ENCODE peak calls at places on chromosomes 11 and 22, in six cellular contexts. X is esophagus squamous epithelium, Z is fibroblast of pulmonary artery, W is epithelial cell of proximal tubule, M is lower leg skin, F is endothelial cell of umbilical vein. S is an unnamed sample.

GRCh38 chr11:82792822-82793569 is 59.3 kb upstream of the FAM181B start:
- DNase-seq in X (no peak), Z (no peak), W (no peak), M (no peak), F (peak), S (no peak)

GRCh38 chr11:61325649-61326414 is 7.1 kb downstream of the DDB1 start:
- DNase-seq in X (no peak), Z (peak), W (no peak), M (no peak), F (no peak), S (no peak)

GRCh38 chr11:118812485-118812884 is 21.5 kb upstream of the DDX6 start:
- DNase-seq in X (no peak), Z (no peak), W (no peak), M (no peak), F (no peak), S (no peak)

GRCh38 chr11:20353829-20354434 is 9.6 kb upstream of the HTATIP2 start:
- DNase-seq in X (no peak), Z (peak), W (no peak), M (no peak), F (peak), S (no peak)

GRCh38 chr11:35947437-35947836 is 3.6 kb downstream of the LDLRAD3 start:
- DNase-seq in X (no peak), Z (no peak), W (no peak), M (no peak), F (no peak), S (no peak)

GRCh38 chr11:17887779-17888178 is 125.1 kb downstream of the SERGEF start:
- DNase-seq in X (no peak), Z (peak), W (no peak), M (no peak), F (no peak), S (peak)

GRCh38 chr11:36288442-36289225 is 590 bp downstream of the COMMD9 start:
- DNase-seq in X (no peak), Z (peak), W (no peak), M (no peak), F (no peak), S (no peak)

GRCh38 chr11:115961168-115962003 is 457.2 kb upstream of the CADM1 start:
- DNase-seq in X (no peak), Z (peak), W (no peak), M (no peak), F (no peak), S (no peak)

GRCh38 chr11:26399336-26399735 is 67.4 kb downstream of the ANO3 start:
- DNase-seq in X (no peak), Z (no peak), W (no peak), M (no peak), F (no peak), S (no peak)

GRCh38 chr11:120546312-120547205 is 35.0 kb downstream of the GRIK4 start:
- DNase-seq in X (no peak), Z (peak), W (peak), M (peak), F (peak), S (peak)

GRCh38 chr22:39926175-39927152 is 25.6 kb downstream of the GRAP2 start:
- DNase-seq in X (no peak), Z (no peak), W (no peak), M (no peak), F (no peak), S (no peak)

DNA sequence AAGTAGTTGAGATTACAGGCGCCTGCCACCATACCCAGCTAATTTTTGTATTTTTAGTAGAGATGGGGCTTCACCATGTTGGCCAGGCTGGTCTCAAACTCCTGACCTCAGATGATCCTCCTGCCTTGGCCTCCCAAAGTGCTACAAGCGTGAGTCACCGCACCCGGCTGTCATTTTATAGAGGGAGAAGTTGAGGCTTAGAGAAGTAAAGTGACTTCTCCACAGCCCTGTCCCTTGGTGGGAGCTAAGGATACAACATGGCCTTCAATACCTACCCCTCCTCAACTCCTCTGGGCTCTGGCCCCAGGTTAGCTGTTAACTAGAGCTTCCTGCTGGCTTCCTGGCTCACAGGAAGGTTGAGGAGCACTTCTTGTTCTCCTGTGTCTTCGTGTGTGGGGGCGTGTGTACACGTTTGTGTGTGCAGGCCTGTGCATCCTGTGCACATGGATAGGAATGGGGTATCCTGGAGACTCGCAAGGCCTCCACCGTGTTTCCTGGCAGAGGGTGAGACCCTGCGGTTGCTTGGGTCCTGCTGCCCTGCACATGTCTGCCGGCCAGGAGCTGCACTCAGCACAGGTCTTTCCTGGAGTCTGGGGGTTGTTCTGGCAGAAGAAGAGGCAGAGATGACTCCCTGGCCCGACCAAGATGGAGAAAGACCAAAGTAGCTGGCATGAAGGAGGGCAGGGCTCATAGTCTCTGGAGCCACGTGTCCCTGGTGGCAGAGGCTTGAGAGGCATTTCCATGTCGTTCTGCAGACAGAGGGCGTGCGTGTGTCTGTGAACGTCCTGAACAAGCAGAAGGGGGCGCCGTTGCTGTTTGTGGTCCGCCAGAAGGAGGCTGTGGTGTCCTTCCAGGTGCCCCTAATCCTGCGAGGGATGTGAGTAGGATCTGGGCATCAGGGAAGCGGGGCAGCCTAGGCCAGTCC is 2.4 kb downstream of the SIDT2 start:
- DNase-seq in X (peak), Z (peak), W (no peak), M (peak), F (peak), S (peak)
- TF ChIP-seq CTCF in X (peak), Z (peak), W (peak), M (no peak), F (peak), S (peak)

DNA sequence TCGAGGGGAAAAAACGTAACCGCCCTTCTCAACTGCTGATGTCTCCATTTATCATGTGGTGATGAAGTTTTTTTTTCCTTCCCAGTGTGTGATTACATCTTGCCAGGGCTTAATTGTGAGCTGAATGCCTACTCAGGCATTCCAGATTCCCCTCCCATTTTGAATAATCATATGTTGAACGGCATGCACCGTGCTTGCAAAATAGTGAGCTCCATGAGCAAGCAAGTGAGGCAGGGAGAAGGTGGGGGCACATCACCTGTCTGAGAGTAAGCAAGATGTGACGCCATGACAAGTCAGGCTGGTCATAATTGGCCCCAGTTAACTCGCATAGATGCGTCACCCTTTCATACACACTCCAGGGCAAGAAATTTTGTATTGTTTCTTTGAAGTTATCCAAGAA is 2.7 kb upstream of the TOB2 start:
- DNase-seq in X (no peak), Z (no peak), W (no peak), M (no peak), F (no peak), S (no peak)
- H3K4me3 ChIP-seq in X (no peak), Z (peak), W (no peak), M (no peak), F (no peak), S (no peak)

GRCh38 chr11:29272019-29272654 is 744.7 kb downstream of the KCNA4 start:
- DNase-seq in X (no peak), Z (peak), W (no peak), M (no peak), F (peak), S (no peak)
- TF ChIP-seq CTCF in X (no peak), Z (peak), W (peak), M (no peak), F (peak), S (peak)

GRCh38 chr11:78132475-78132874 is 7.0 kb downstream of the ALG8 start:
- DNase-seq in X (no peak), Z (no peak), W (no peak), M (no peak), F (no peak), S (no peak)
- H3K4me3 ChIP-seq in X (no peak), Z (no peak), W (no peak), M (no peak), F (no peak), S (no peak)

DNA sequence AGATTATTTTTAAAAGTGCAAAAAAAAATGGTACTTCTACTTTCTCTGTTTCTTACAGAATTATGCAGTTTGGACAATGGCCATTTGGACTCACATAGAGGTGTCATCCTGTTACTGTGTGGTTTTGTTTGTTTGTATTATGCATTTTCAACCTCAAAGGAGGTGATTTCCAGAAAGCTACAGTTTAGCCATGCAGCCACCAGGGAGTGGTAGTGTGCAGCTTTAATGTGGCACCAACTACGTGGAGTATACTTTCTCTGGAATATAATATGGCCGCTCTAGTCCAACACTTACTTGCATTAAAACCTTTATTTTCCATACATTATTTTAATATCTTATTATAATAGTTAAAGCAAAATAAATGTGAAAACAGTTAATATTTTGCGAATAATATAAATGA is 469.9 kb upstream of the KIRREL3 start:
- DNase-seq in X (no peak), Z (no peak), W (no peak), M (no peak), F (peak), S (no peak)
- TF ChIP-seq CTCF in X (no peak), Z (no peak), W (peak), M (no peak), F (no peak), S (peak)

DNA sequence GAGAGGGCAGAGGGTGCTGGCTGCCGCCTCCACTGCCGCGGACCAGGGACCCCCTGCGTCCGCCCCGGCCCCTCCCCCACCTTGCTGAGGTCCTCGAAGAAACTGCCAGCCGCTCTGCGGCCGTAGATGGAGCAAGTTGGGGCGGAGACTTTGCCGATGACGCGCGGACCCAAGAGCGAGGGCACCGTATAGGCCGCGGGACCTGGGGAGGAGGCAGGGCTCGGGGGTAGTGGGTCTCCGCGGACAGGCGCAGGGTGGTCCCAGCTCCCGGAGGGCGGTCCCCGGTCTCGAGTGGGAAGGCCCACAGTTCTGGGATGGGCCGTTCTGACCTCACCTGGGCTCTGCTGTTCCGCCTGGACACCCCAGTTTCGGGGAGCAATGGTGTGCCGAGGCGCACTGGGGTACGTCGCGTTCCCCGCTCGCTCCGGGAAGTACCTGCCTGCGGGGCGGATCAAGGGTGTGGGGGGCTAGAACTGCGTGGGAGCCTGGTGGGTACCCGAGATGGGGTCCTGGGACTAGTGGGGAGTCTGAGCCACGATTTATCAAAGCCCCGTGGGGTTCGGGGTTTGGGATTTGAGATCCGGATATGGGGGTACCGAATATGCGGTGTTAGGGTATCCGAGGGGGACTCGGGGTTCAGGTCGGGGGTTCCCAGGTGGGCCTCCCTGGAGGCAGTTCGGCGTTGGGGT is 1.2 kb upstream of the TYMP start:
- DNase-seq in X (peak), Z (peak), W (no peak), M (peak), F (peak), S (no peak)
- H3K4me3 ChIP-seq in X (peak), Z (peak), W (peak), M (peak), F (no peak), S (peak)

DNA sequence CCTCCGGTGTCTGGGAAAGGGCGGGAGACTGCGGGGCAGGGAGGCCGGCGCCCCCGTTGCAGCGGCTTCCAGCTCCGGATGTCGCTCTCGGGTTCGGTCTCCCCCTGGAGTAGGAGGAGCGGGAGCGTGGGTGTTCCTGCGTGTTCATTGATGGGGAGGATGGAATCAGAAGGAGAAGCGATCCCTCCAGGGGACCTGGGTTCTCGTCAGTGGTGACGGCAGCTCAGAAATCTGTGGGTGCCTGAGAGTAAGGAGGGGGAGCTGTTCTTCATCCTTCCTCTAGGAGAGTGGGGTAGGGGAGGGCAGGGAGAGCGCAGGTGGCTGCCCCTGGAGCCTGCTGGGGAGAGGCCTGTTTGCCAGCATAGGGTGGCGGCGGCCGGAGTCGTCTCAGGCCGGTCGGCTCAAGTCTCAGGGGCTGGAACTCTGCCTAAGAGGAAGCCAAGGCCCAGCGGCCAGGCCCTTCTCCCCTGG is 1.1 kb downstream of the UBASH3B start:
- DNase-seq in X (no peak), Z (peak), W (no peak), M (no peak), F (peak), S (peak)
- TF ChIP-seq CTCF in X (no peak), Z (peak), W (peak), M (no peak), F (no peak), S (peak)